ENCODE peak calls at places on chromosomes 7 and 10, in seven cellular contexts. C, T, U, N, X, A and Y are unnamed samples.

GRCh38 chr7:70542750-70543376 is 589.1 kb upstream of the GALNT17 start:
- DNase-seq in N (no peak), C (no peak), U (no peak), X (no peak), T (no peak), A (no peak), Y (no peak)

GRCh38 chr10:130127612-130128607 is 8.3 kb upstream of the GLRX3 start:
- DNase-seq in C (peak; percentile 36), T (peak; percentile 91), A (peak; percentile 50), U (peak; percentile 65), N (peak; percentile 57), X (peak; percentile 55), Y (peak; percentile 33)

GRCh38 chr10:83310688-83311087 is 828.6 kb upstream of the GHITM start:
- DNase-seq in T (no peak), U (no peak), C (no peak), A (no peak), X (no peak), N (no peak), Y (no peak)

GRCh38 chr7:150382844-150383225 is 3.7 kb downstream of the ZNF775 start:
- DNase-seq in N (no peak), C (no peak), A (no peak), U (no peak), T (no peak), X (no peak), Y (no peak)

GRCh38 chr7:110224643-110225042 is 866.3 kb upstream of the LRRN3 start:
- DNase-seq in C (no peak), U (no peak), N (no peak), T (peak; percentile 3), X (no peak), A (no peak), Y (no peak)

GRCh38 chr10:16943301-16944080 is 126.3 kb upstream of the RSU1 start:
- DNase-seq in C (no peak), A (no peak), X (no peak), U (no peak), N (no peak), T (no peak), Y (no peak)

GRCh38 chr7:79298145-79298760 is 155.2 kb downstream of the MAGI2 start:
- DNase-seq in T (peak; percentile 55), U (peak; percentile 50), X (no peak), A (no peak), N (no peak), C (no peak), Y (peak; percentile 45)

GRCh38 chr10:119205926-119206602 is 1.3 kb upstream of the GRK5 start:
- DNase-seq in A (peak; percentile 32), U (no peak), C (peak; percentile 89), T (peak; percentile 47), X (peak; percentile 20), N (peak; percentile 59), Y (no peak)

GRCh38 chr7:29622335-29623265 is 59.0 kb downstream of the PRR15 start:
- DNase-seq in N (no peak), X (no peak), U (peak; percentile 93), T (peak; percentile 36), C (no peak), A (no peak), Y (peak; percentile 63)

GRCh38 chr7:73828107-73828803 is 2.5 kb upstream of the CLDN4 start:
- DNase-seq in T (peak; percentile 93), N (peak; percentile 63), C (no peak), U (peak; percentile 88), A (no peak), X (peak; percentile 72), Y (no peak)

GRCh38 chr7:2005746-2006145 is 227.0 kb downstream of the MAD1L1 start:
- DNase-seq in X (no peak), U (no peak), N (no peak), C (peak; percentile 14), A (no peak), T (no peak), Y (no peak)

GRCh38 chr7:85423209-85423895 is 236.5 kb upstream of the SEMA3D start:
- DNase-seq in N (no peak), C (peak; percentile 18), A (no peak), U (no peak), X (no peak), T (no peak), Y (no peak)

GRCh38 chr7:43537765-43538403 is 45.0 kb upstream of the STK17A start:
- DNase-seq in X (no peak), N (no peak), T (no peak), A (no peak), C (no peak), U (no peak), Y (no peak)

GRCh38 chr10:75451927-75452326 is 20.5 kb downstream of the LRMDA start:
- DNase-seq in T (no peak), A (no peak), N (no peak), X (no peak), C (no peak), U (no peak), Y (no peak)

GRCh38 chr10:74855027-74855426 is 28.6 kb downstream of the KAT6B start:
- DNase-seq in N (peak; percentile 46), C (peak; percentile 60), A (no peak), U (no peak), T (peak; percentile 62), X (no peak), Y (no peak)

GRCh38 chr10:72335394-72336258 is 19.1 kb downstream of the DNAJB12 start:
- DNase-seq in X (no peak), T (peak; percentile 54), N (peak; percentile 82), U (no peak), A (peak; percentile 42), C (peak; percentile 87), Y (no peak)

GRCh38 chr7:109351493-109351892 is 781.8 kb downstream of the DNAJB9 start:
- DNase-seq in U (no peak), T (no peak), N (no peak), X (no peak), C (no peak), A (no peak), Y (no peak)

GRCh38 chr7:98797150-98797549 is 72.7 kb downstream of the TMEM130 start:
- DNase-seq in U (no peak), C (no peak), X (peak; percentile 67), T (no peak), N (no peak), A (no peak), Y (no peak)

GRCh38 chr7:121985476-121985875 is 112.5 kb downstream of the PTPRZ1 start:
- DNase-seq in A (no peak), C (no peak), U (no peak), X (no peak), T (no peak), N (no peak), Y (no peak)

GRCh38 chr10:70378122-70378521 is 4.3 kb downstream of the LRRC20 start:
- DNase-seq in T (no peak), X (peak; percentile 20), N (no peak), U (peak; percentile 88), C (no peak), A (no peak), Y (peak; percentile 90)

GRCh38 chr7:20064974-20065862 is 152.0 kb downstream of the MACC1 start:
- DNase-seq in X (no peak), C (no peak), T (no peak), N (no peak), U (no peak), A (no peak), Y (peak; percentile 8)

GRCh38 chr7:41448104-41448503 is 254.8 kb downstream of the INHBA start:
- DNase-seq in U (no peak), T (no peak), A (no peak), C (no peak), N (no peak), X (no peak), Y (no peak)

GRCh38 chr7:3244241-3244814 is 56.7 kb upstream of the SDK1 start:
- DNase-seq in N (no peak), X (no peak), U (peak; percentile 84), C (no peak), A (no peak), T (peak; percentile 83), Y (peak; percentile 68)

GRCh38 chr7:85734823-85735222 is 548.0 kb upstream of the SEMA3D start:
- DNase-seq in N (peak; percentile 48), A (no peak), C (no peak), X (no peak), U (no peak), T (no peak), Y (no peak)

GRCh38 chr10:70478191-70479160 is at the start of gene PALD1:
- DNase-seq in C (peak; percentile 85), N (peak; percentile 44), U (no peak), T (peak; percentile 96), A (peak; percentile 30), X (peak; percentile 54), Y (no peak)

GRCh38 chr10:4051408-4052151 is 266.6 kb upstream of the KLF6 start:
- DNase-seq in N (no peak), A (no peak), U (no peak), C (no peak), X (no peak), T (no peak), Y (no peak)

GRCh38 chr10:4050061-4050460 is 265.1 kb upstream of the KLF6 start:
- DNase-seq in T (no peak), X (no peak), C (no peak), A (no peak), U (no peak), N (no peak), Y (no peak)

GRCh38 chr10:4053940-4054339 is 268.9 kb upstream of the KLF6 start:
- DNase-seq in T (no peak), U (no peak), A (no peak), C (no peak), N (no peak), X (no peak), Y (no peak)

GRCh38 chr10:4048245-4048864 is 263.3 kb upstream of the KLF6 start:
- DNase-seq in U (no peak), N (no peak), T (no peak), A (no peak), X (no peak), C (no peak), Y (no peak)

GRCh38 chr10:4051011-4051407 is 266.0 kb upstream of the KLF6 start:
- DNase-seq in T (no peak), A (no peak), U (no peak), X (no peak), C (peak; percentile 50), N (no peak), Y (no peak)
- H3K27ac ChIP-seq in T (no peak overlapping the region), A (no peak overlapping the region), U (peak overlapping the region; percentile 75), X (peak overlapping the region; percentile 54), C (peak overlapping the region; percentile 60), N (peak overlapping the region; percentile 80), Y (no peak overlapping the region)

DNA sequence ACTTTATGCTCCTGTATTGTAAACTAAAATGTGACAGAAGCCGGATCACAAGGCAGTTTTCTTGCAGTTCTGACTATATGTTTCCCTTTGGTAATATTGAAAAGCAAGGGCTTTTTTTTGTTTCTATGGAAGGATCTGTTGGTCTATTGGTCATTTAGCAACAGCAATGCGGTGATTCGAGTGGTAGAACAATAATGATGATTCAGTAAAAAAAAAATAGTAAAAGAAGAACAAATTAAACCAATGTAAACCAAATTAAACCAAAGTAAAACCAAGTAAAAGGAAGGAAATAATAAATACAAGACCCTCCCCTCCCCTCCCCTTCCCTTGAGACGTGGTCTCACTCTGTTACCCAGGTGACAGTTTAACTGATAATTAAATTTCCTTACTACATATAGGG is 17.8 kb upstream of the CCNY start:
- DNase-seq in T (no peak), C (no peak), U (no peak), X (no peak), N (no peak), A (no peak), Y (no peak)
- H3K9me3 ChIP-seq in T (no peaks in the 10 kb centered on the region), C (no peaks in the 10 kb centered on the region), U (no peaks in the 10 kb centered on the region), X (no peaks in the 10 kb centered on the region), N (peaks cover 5% of the 10 kb centered on the region), A (no peaks in the 10 kb centered on the region), Y (no peaks in the 10 kb centered on the region)

GRCh38 chr10:1074748-1075358 is 18.7 kb downstream of the WDR37 start:
- DNase-seq in C (no peak), N (no peak), U (no peak), X (no peak), T (peak; percentile 32), A (no peak), Y (no peak)
- TF ChIP-seq CTCF in C (peak; percentile 25), N (no peak), U (peak; percentile 43), X (no peak), T (peak; percentile 34), A (peak; percentile 18), Y (peak; percentile 23)

GRCh38 chr10:4838743-4839142 is 12.7 kb downstream of the AKR1E2 start:
- DNase-seq in X (no peak), C (no peak), A (no peak), U (no peak), T (no peak), N (no peak), Y (no peak)
- H3K27ac ChIP-seq in X (no peak overlapping the region), C (no peak overlapping the region), A (no peak overlapping the region), U (no peak overlapping the region), T (peak overlapping the region; percentile 62), N (no peak overlapping the region), Y (no peak overlapping the region)